ENCODE peak calls at places on chromosomes 5 and 9, in eight cellular contexts. H is T-helper 2 cell; D is stomach; X is adrenal gland; J is non-pigmented ciliary epithelial cell; V is stimulated activated naive CD8-positive, alpha-beta T cell treated with anti-CD3 and anti-CD28 coated beads, Interleukin-15, amount 100 ng/mL, for 72 hours; G is lower lobe of right lung; T is BE2C. E is an unnamed sample.

GRCh38 chr5:7815757-7816534 is 35.0 kb downstream of the CFAP90 start:
- DNase-seq in D (peak; percentile 85), T (peak; percentile 77), J (peak; percentile 5), G (peak; percentile 86), V (peak; percentile 62), X (peak; percentile 75), H (peak; percentile 53), E (no peak)

GRCh38 chr5:150431574-150431973 is 18.0 kb downstream of the RPS14 start:
- DNase-seq in D (no peak), T (no peak), G (no peak), V (no peak), J (no peak), H (no peak), X (no peak), E (no peak)

GRCh38 chr5:115450741-115451140 is 93.8 kb downstream of the FEM1C start:
- DNase-seq in H (no peak), D (no peak), J (no peak), T (no peak), G (no peak), X (no peak), V (no peak), E (no peak)

GRCh38 chr9:129840024-129840423 is 4.8 kb downstream of the USP20 start:
- DNase-seq in T (no peak), V (no peak), D (no peak), G (no peak), J (no peak), X (no peak), H (no peak), E (no peak)

GRCh38 chr9:6330958-6331634 is 2.9 kb downstream of the TPD52L3 start:
- DNase-seq in T (no peak), D (no peak), X (no peak), V (no peak), H (no peak), G (no peak), J (no peak), E (no peak)

GRCh38 chr9:34514401-34514800 is 8.4 kb downstream of the ENHO start:
- DNase-seq in H (no peak), G (no peak), T (no peak), D (no peak), X (no peak), J (no peak), V (no peak), E (no peak)

GRCh38 chr5:148465381-148466290 is 81.9 kb downstream of the FBXO38 start:
- DNase-seq in T (no peak), H (no peak), X (no peak), G (no peak), V (no peak), D (no peak), J (no peak), E (no peak)

GRCh38 chr5:150513375-150514309 is 5.7 kb downstream of the NDST1 start:
- DNase-seq in D (no peak), T (peak; percentile 41), J (no peak), G (no peak), X (no peak), H (no peak), V (no peak), E (no peak)

GRCh38 chr5:14218897-14219573 is 75.9 kb downstream of the TRIO start:
- DNase-seq in J (no peak), H (no peak), D (no peak), G (no peak), T (no peak), X (no peak), V (no peak), E (no peak)

GRCh38 chr9:4145482-4145881 is 154.4 kb downstream of the GLIS3 start:
- DNase-seq in X (no peak), D (no peak), T (no peak), G (no peak), V (no peak), J (no peak), H (no peak), E (no peak)

GRCh38 chr5:65663804-65664521 is 39.1 kb downstream of the SHLD3 start:
- DNase-seq in X (no peak), H (no peak), D (no peak), G (no peak), J (no peak), V (no peak), T (peak; percentile 7), E (no peak)

GRCh38 chr5:139104577-139105271 is 93.4 kb downstream of the SIL1 start:
- DNase-seq in D (no peak), H (no peak), T (no peak), J (peak; percentile 64), V (no peak), G (no peak), X (peak; percentile 93), E (no peak)

GRCh38 chr9:134709512-134710270 is 68.1 kb downstream of the COL5A1 start:
- DNase-seq in T (peak; percentile 57), J (no peak), G (no peak), X (peak; percentile 41), V (no peak), H (no peak), D (no peak), E (no peak)

GRCh38 chr5:111742595-111742994 is 14.4 kb downstream of the NREP start:
- DNase-seq in T (no peak), J (no peak), G (no peak), D (no peak), H (no peak), V (no peak), X (peak; percentile 60), E (no peak)

GRCh38 chr5:14490309-14490711 is 91.3 kb upstream of the OTULINL start:
- DNase-seq in X (peak; percentile 45), G (peak; percentile 79), T (no peak), H (no peak), J (no peak), V (no peak), D (no peak), E (no peak)

GRCh38 chr5:97067296-97067695 is 75.1 kb downstream of the LIX1 start:
- DNase-seq in V (no peak), G (no peak), D (no peak), T (no peak), J (no peak), H (no peak), X (no peak), E (no peak)

GRCh38 chr5:30100148-30100547 is 1093.3 kb upstream of the CDH6 start:
- DNase-seq in V (no peak), D (no peak), J (no peak), G (no peak), X (no peak), T (no peak), H (no peak), E (no peak)

GRCh38 chr5:13601152-13601551 is 343.3 kb downstream of the DNAH5 start:
- DNase-seq in T (no peak), G (no peak), V (no peak), J (no peak), D (no peak), H (no peak), X (no peak), E (no peak)

GRCh38 chr9:37369671-37370070 is 52.8 kb upstream of the GRHPR start:
- DNase-seq in V (no peak), H (no peak), J (no peak), T (no peak), D (no peak), X (no peak), G (no peak), E (no peak)

GRCh38 chr5:116970318-116970717 is 395.7 kb upstream of the SEMA6A start:
- DNase-seq in D (no peak), X (no peak), J (no peak), G (no peak), T (peak; percentile 89), H (no peak), V (no peak), E (no peak)

GRCh38 chr5:122120957-122121356 is 8.4 kb upstream of the ZNF474 start:
- DNase-seq in H (no peak), T (no peak), J (no peak), D (no peak), V (no peak), X (no peak), G (no peak), E (no peak)

GRCh38 chr5:14675309-14675708 is 10.8 kb downstream of the OTULIN start:
- DNase-seq in T (no peak), G (no peak), X (no peak), D (no peak), V (no peak), H (no peak), J (no peak), E (no peak)

GRCh38 chr5:142981886-142982820 is 212.0 kb downstream of the ARHGAP26 start:
- DNase-seq in X (peak; percentile 56), D (peak; percentile 89), H (no peak), V (no peak), G (peak; percentile 84), J (peak; percentile 78), T (peak; percentile 60), E (no peak)

GRCh38 chr9:71652480-71652879 is 115.8 kb downstream of the CEMIP2 start:
- DNase-seq in G (no peak), J (no peak), H (no peak), V (no peak), T (no peak), D (no peak), X (no peak), E (no peak)

GRCh38 chr5:15003511-15003920 is 131.9 kb upstream of the ANKH start:
- DNase-seq in J (no peak), X (peak; percentile 49), G (no peak), H (peak; percentile 24), V (peak; percentile 48), D (peak; percentile 56), T (peak; percentile 60), E (peak; percentile 52)

GRCh38 chr5:76590027-76590426 is 33.2 kb downstream of the F2RL2 start:
- DNase-seq in D (no peak), J (no peak), X (no peak), H (no peak), T (no peak), V (no peak), G (no peak), E (no peak)

GRCh38 chr5:40929049-40929448 is 19.8 kb downstream of the C7 start:
- DNase-seq in J (no peak), G (no peak), X (no peak), D (no peak), T (no peak), V (no peak), H (no peak), E (no peak)

GRCh38 chr5:1931590-1932138 is 48.9 kb upstream of the IRX4 start:
- DNase-seq in J (no peak), T (peak; percentile 7), D (peak; percentile 39), H (no peak), X (no peak), V (no peak), G (no peak), E (no peak)

GRCh38 chr9:90300901-90301688 is 341.5 kb downstream of the DIRAS2 start:
- DNase-seq in G (no peak), X (no peak), T (peak; percentile 63), V (no peak), J (peak; percentile 87), D (peak; percentile 27), H (no peak), E (no peak)

GRCh38 chr9:133888048-133888778 is 103.9 kb downstream of the VAV2 start:
- DNase-seq in D (no peak), X (no peak), H (no peak), J (no peak), T (peak; percentile 66), V (no peak), G (no peak), E (no peak)

GRCh38 chr5:153555420-153556114 is 65.1 kb downstream of the GRIA1 start:
- DNase-seq in X (no peak), T (no peak), V (no peak), G (peak; percentile 36), H (no peak), J (no peak), D (no peak), E (no peak)

GRCh38 chr9:99222416-99223280 is 566 bp downstream of the SEC61B start:
- DNase-seq in V (no peak), J (no peak), T (no peak), D (no peak), X (no peak), G (no peak), H (no peak), E (no peak)

GRCh38 chr5:321233-321725 is at the start of gene AHRR:
- DNase-seq in D (peak; percentile 68), G (peak; percentile 78), V (peak; percentile 79), H (no peak), X (peak; percentile 51), T (peak; percentile 73), J (no peak), E (no peak)

GRCh38 chr5:142800776-142801494 is 30.8 kb downstream of the ARHGAP26 start:
- DNase-seq in T (no peak), J (no peak), G (no peak), H (no peak), X (no peak), D (no peak), V (peak; percentile 44), E (no peak)

E was measured in hypothalamus.